ENCODE peak calls at places on chromosomes 5 and 9, in five cellular contexts. M is spleen, V is HCT116, I is AG09309, U is BJ. W is an unnamed sample.

GRCh38 chr5:41156739-41157138 is 56.6 kb downstream of the C6 start:
- DNase-seq in M (no peak), V (no peak), I (no peak), U (no peak), W (peak)

GRCh38 chr5:99033014-99033931 is 104.5 kb upstream of the CHD1 start:
- DNase-seq in M (no peak), V (no peak), I (no peak), U (no peak), W (peak)

GRCh38 chr9:106718996-106719395 is 144.0 kb upstream of the ZNF462 start:
- DNase-seq in M (no peak), V (no peak), I (no peak), U (no peak), W (peak)

GRCh38 chr5:114419941-114420340 is 58.1 kb downstream of the KCNN2 start:
- DNase-seq in M (no peak), V (no peak), I (peak), U (peak), W (no peak)

GRCh38 chr5:150593593-150593992 is 46.9 kb upstream of the SYNPO start:
- DNase-seq in M (peak), V (no peak), I (no peak), U (no peak), W (no peak)

GRCh38 chr5:110351451-110351850 is 375.0 kb downstream of the TMEM232 start:
- DNase-seq in M (no peak), V (no peak), I (peak), U (no peak), W (peak)

GRCh38 chr9:22240619-22241018 is 206.0 kb upstream of the DMRTA1 start:
- DNase-seq in M (no peak), V (no peak), I (no peak), U (no peak), W (peak)

GRCh38 chr5:36944607-36945225 is 68.1 kb downstream of the NIPBL start:
- DNase-seq in M (no peak), V (peak), I (peak), U (no peak), W (peak)

GRCh38 chr9:35814106-35814840 is 569 bp downstream of the HINT2 start:
- DNase-seq in M (peak), V (no peak), I (no peak), U (no peak), W (peak)

GRCh38 chr9:31612336-31613030 is 772.0 kb upstream of the ACO1 start:
- DNase-seq in M (no peak), V (no peak), I (no peak), U (no peak), W (peak)

GRCh38 chr5:107553063-107553676 is 117.6 kb downstream of the EFNA5 start:
- DNase-seq in M (no peak), V (no peak), I (peak), U (no peak), W (no peak)

GRCh38 chr9:72400866-72401265 is 35.9 kb upstream of the ZFAND5 start:
- DNase-seq in M (no peak), V (no peak), I (no peak), U (no peak), W (no peak)

GRCh38 chr5:143435207-143435657 is 31.7 kb upstream of the NR3C1 start:
- DNase-seq in M (no peak), V (no peak), I (no peak), U (no peak), W (peak)

GRCh38 chr5:95808686-95809413 is 13.7 kb downstream of the GLRX start:
- DNase-seq in M (peak), V (no peak), I (no peak), U (no peak), W (peak)

GRCh38 chr5:15191012-15191411 is 309.0 kb upstream of the FBXL7 start:
- DNase-seq in M (no peak), V (no peak), I (no peak), U (no peak), W (peak)
- TF ChIP-seq CTCF in M (no peak), V (no peak), I (no peak), U (no peak), W (peak)

DNA sequence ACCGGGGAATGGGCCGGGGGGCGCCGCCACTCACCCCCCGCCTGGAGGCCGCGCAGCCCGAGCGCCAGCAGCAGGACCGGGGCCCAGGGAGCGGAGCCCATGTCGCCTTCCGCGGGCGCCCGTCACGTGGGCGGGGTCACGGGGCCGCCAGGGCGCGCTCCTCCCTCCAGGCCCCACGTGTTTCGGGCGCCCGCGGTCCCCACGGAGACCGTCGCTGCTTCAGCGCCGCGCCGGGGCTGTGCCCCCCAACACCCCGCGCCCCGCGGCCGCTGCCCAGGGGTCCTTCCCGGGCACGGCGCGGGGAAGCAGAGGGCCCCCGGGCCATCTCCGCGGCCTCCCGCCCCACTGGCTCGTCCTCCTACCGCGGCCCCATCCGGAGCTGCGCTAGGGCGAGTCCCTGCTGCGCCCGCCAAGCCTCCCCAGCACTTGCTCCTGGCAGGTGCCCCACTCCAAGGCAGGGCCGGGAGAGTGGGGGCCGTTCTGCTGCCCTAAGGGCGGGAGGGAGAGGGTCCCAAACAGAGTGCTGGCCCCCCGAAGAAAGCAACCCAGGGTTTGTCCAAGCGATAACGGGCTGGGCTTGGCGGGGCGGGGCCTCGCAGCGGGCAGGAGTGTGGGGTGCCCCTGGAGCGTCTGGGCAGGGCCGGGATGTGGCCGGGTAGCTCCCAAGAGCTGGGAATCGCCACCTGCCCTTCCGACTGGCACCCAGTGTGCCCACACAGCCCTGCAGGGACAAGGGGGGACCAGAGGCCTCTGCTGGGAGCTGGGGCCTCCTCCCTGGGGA is at the start of gene DPP7:
- DNase-seq in M (peak), V (no peak), I (no peak), U (no peak), W (peak)
- H3K4me3 ChIP-seq in M (peak), V (peak), I (peak), U (peak), W (peak)

DNA sequence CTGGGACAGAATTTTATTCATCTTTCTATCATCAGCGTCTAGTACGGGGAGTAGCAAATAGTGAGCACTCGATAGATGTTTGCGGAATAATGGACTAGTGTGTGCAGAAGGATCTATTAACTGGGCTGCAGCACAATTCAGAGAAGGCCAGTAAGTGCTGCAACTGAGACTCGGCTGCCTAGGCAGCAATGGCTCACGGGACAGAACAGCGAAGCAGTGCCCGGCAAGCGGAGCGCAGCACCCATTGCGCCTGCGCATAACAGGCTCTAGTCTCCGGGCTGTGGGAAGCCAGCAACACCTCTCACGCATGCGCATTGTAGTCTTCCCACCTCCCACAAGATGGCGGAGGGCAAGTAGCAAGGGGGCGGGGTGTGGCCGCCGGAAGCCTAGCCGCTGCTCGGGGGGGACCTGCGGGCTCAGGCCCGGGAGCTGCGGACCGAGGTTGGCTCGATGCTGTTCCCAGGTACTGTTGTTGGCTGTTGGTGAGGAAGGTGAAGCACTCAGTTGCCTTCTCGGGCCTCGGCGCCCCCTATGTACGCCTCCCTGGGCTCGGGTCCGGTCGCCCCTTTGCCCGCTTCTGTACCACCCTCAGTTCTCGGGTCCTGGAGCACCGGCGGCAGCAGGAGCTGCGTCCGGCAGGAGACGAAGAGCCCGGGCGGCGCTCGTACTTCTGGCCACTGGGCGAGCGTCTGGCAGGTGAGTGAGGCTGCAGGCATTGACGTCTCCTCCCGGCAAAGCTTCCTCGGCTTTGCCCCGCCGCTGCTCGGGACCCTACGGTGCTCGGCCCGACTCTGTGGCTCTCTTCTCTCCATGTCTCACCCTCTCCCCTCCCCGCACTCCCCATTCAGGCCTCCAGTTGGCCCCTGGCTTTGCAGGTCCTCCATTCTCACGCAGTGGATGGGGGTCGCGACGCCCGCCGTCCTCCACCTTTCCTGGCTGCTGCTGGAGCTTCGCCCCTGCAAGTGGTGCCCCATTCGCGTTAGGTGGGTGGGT is 30.2 kb upstream of the APC start:
- DNase-seq in M (peak), V (peak), I (peak), U (peak), W (peak)
- TF ChIP-seq CTCF in M (no peak), V (no peak), I (peak), U (peak), W (peak)

DNA sequence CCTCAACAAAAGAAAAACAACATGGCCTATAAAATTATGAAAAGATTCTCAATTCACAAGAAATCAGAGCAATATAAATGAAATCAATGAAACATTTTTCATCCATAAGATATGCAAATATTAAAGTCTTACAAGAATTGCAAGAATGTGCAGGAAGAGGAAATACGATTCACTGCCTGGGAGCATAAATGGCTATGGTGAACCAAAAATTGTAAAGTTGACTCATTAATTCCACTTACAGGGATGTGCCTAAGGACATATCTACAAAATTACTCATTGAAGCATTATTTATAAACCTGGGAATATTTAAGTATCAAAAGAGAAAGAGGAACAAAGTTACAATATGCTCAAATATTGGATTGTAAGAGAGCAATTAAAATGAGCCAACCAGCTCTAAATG is 6.9 kb upstream of the NIPSNAP3A start:
- DNase-seq in M (no peak), V (no peak), I (peak), U (peak), W (peak)
- H3K4me3 ChIP-seq in M (no peak), V (no peak), I (no peak), U (no peak), W (no peak)

GRCh38 chr9:34171753-34172535 is 6.9 kb upstream of the UBAP1 start:
- DNase-seq in M (peak), V (no peak), I (no peak), U (no peak), W (no peak)

GRCh38 chr9:34163439-34163838 is 15.4 kb upstream of the UBAP1 start:
- DNase-seq in M (no peak), V (no peak), I (no peak), U (no peak), W (peak)

GRCh38 chr9:34170252-34170915 is 8.5 kb upstream of the UBAP1 start:
- DNase-seq in M (peak), V (no peak), I (no peak), U (no peak), W (no peak)

DNA sequence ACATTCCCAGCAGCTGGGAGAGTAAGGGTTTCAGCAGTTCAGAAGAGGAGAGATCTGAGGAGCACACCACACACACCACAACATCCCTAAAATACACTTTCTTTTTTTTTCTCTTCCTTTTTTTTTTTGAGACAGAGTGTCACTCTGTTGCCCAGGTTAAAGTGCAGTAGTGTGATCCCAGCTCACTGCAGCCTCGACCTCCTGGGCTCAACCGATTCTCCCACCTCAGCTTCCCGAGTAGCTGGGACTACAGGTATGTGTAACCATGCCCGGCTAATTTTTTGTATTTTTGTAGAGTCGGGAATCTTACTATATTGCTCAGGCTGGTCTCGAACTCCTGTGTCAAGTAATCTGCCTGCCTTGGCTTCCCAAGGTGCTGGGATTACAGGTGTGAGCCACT is 9.7 kb upstream of the UBAP1 start:
- DNase-seq in M (peak), V (no peak), I (no peak), U (no peak), W (no peak)
- TF ChIP-seq CTCF in M (no peak), V (no peak), I (no peak), U (no peak), W (no peak)

DNA sequence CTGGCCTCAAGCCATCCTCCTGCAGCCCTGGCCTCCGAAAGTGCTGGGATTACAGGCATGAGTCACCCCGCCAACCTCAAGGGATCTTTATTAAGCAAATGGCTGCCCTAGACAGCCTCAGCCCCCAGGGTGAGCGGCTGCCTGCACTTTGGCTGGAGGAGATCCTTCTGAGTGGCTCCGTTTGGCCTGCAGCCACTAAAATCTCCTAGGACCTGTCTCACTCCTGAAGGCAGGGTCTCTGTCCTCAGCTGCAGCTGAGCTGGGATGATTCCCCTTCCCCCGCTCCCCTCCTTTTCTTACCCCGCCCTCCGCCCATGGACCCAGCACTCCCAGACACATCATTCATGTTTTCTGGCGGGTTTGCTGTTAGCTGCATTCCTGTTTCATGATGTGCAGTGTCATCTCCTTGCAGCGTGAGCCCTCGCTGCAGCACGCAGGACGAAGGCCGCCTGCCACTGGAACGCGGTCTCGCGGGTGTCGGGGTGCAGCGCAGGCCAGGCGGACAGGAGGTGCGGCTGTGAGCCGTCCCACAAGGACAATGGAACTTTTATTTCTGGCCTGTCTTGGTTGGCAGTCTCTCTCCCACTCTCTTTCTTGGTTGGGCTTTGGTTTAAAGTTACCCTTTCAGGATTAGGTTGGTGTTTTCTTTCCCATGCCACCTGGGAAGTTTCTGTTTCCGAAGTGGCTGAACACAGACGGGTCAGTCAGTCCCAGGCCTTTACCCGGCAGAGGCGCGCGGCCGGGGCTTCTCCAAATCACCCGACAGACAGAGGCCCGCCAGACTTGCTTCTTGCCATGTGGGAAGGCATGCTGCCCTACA is 137.1 kb downstream of the FOXD1 start:
- DNase-seq in M (no peak), V (no peak), I (peak), U (no peak), W (peak)
- H3K4me3 ChIP-seq in M (no peak), V (no peak), I (no peak), U (no peak), W (peak)

W was measured in choroid plexus epithelial cell.